ENCODE peak calls at places on chromosomes 6 and 20, in eight cellular contexts. N is spleen, H is A549, V is ascending aorta, M is right lobe of liver, L is ovary, Z is vagina, P is heart right ventricle. Y is an unnamed sample.

GRCh38 chr6:109257494-109257893 is 124.8 kb downstream of the CD164 start:
- DNase-seq in M (no peak), H (no peak), Z (no peak), N (no peak), P (no peak), L (no peak), V (no peak), Y (no peak)

GRCh38 chr20:31679357-31680285 is 41.9 kb downstream of the COX4I2 start:
- DNase-seq in L (no peak), V (no peak), M (no peak), P (no peak), N (no peak), Z (no peak), H (peak), Y (no peak)

GRCh38 chr6:160750276-160750689 is 48.2 kb downstream of the PLG start:
- DNase-seq in N (no peak), P (no peak), L (no peak), Z (no peak), V (no peak), M (no peak), H (peak), Y (no peak)

GRCh38 chr20:55472704-55473103 is 532.6 kb downstream of the CBLN4 start:
- DNase-seq in V (no peak), N (no peak), H (no peak), M (no peak), Z (no peak), P (no peak), L (no peak), Y (no peak)

GRCh38 chr20:43849496-43850197 is 65.0 kb upstream of the TOX2 start:
- DNase-seq in P (no peak), V (no peak), N (no peak), M (no peak), L (peak), H (peak), Z (peak), Y (peak)

GRCh38 chr6:30615219-30615957 is 1.7 kb downstream of the PPP1R10 start:
- DNase-seq in L (no peak), H (peak), P (peak), M (no peak), Z (no peak), V (no peak), N (no peak), Y (no peak)

GRCh38 chr20:17543531-17543961 is 12.4 kb upstream of the BFSP1 start:
- DNase-seq in H (no peak), N (no peak), M (no peak), P (no peak), L (no peak), V (no peak), Z (no peak), Y (no peak)

GRCh38 chr6:43262000-43262779 is 18.9 kb downstream of the TTBK1 start:
- DNase-seq in Z (no peak), V (no peak), L (no peak), P (no peak), M (no peak), H (no peak), N (no peak), Y (no peak)

GRCh38 chr6:111720931-111721496 is 115.3 kb upstream of the TRAF3IP2 start:
- DNase-seq in L (no peak), N (no peak), V (peak), P (no peak), Z (peak), H (no peak), M (no peak), Y (no peak)

GRCh38 chr6:158131926-158132325 is 36.1 kb downstream of the SERAC1 start:
- DNase-seq in L (no peak), P (no peak), Z (no peak), V (no peak), H (peak), N (no peak), M (no peak), Y (peak)

GRCh38 chr20:10553326-10553984 is 118.3 kb downstream of the SLX4IP start:
- DNase-seq in Z (no peak), V (peak), L (peak), P (peak), H (peak), N (no peak), M (no peak), Y (peak)

GRCh38 chr6:70152786-70153185 is 150.1 kb downstream of the COL9A1 start:
- DNase-seq in P (no peak), H (no peak), L (no peak), M (no peak), Z (no peak), N (no peak), V (no peak), Y (no peak)

GRCh38 chr20:1427457-1428054 is 34.7 kb upstream of the FKBP1A start:
- DNase-seq in V (no peak), N (no peak), Z (no peak), P (no peak), M (no peak), L (no peak), H (no peak), Y (no peak)

GRCh38 chr20:64047968-64048401 is 1.5 kb downstream of the SOX18 start:
- DNase-seq in L (no peak), M (no peak), V (no peak), N (no peak), P (no peak), H (no peak), Z (no peak), Y (no peak)

GRCh38 chr20:32832664-32833063 is 12.9 kb downstream of the MAPRE1 start:
- DNase-seq in P (no peak), L (no peak), H (no peak), Z (no peak), M (no peak), N (no peak), V (no peak), Y (no peak)

GRCh38 chr6:148170286-148170685 is 172.4 kb upstream of the SASH1 start:
- DNase-seq in H (no peak), N (no peak), L (no peak), M (no peak), Z (no peak), P (no peak), V (no peak), Y (no peak)

GRCh38 chr6:98875375-98875774 is 41.0 kb downstream of the POU3F2 start:
- DNase-seq in M (no peak), H (no peak), V (no peak), N (no peak), P (no peak), Z (no peak), L (peak), Y (no peak)

GRCh38 chr20:50003253-50003656 is 20.5 kb downstream of the SNAI1 start:
- DNase-seq in M (no peak), V (no peak), P (no peak), N (no peak), H (peak), Z (no peak), L (no peak), Y (no peak)

GRCh38 chr6:136103101-136103688 is 146.9 kb downstream of the MTFR2 start:
- DNase-seq in L (no peak), M (no peak), Z (no peak), V (no peak), N (no peak), P (peak), H (no peak), Y (no peak)

GRCh38 chr6:146968041-146968760 is 236.0 kb upstream of the STXBP5 start:
- DNase-seq in N (no peak), Z (no peak), P (no peak), V (no peak), H (peak), L (no peak), M (no peak), Y (peak)

GRCh38 chr20:60467771-60468170 is 509.5 kb downstream of the CDH26 start:
- DNase-seq in Z (peak), H (no peak), V (no peak), L (no peak), M (no peak), N (no peak), P (no peak), Y (no peak)

GRCh38 chr6:84522135-84522535 is 242.3 kb downstream of the TBX18 start:
- DNase-seq in M (no peak), N (no peak), H (peak), L (no peak), V (peak), P (no peak), Z (no peak), Y (peak)

GRCh38 chr6:158870418-158870957 is 51.3 kb upstream of the EZR start:
- DNase-seq in P (no peak), M (no peak), L (no peak), V (no peak), Z (no peak), N (no peak), H (no peak), Y (no peak)

GRCh38 chr6:16505711-16506362 is 255.4 kb downstream of the ATXN1 start:
- DNase-seq in Z (no peak), N (no peak), L (peak), M (no peak), H (no peak), V (no peak), P (peak), Y (no peak)

GRCh38 chr6:16903470-16903869 is 142.2 kb upstream of the ATXN1 start:
- DNase-seq in Z (no peak), V (no peak), P (no peak), M (no peak), N (no peak), H (no peak), L (no peak), Y (no peak)

GRCh38 chr6:134549854-134550253 is 231.9 kb upstream of the SGK1 start:
- DNase-seq in Z (no peak), L (no peak), V (no peak), N (no peak), P (no peak), H (no peak), M (no peak), Y (no peak)

GRCh38 chr6:73285674-73286283 is 22.8 kb upstream of the KHDC1 start:
- DNase-seq in N (no peak), L (no peak), H (peak), M (no peak), V (no peak), P (no peak), Z (no peak), Y (no peak)

GRCh38 chr20:19995220-19995863 is 21.8 kb upstream of the NAA20 start:
- DNase-seq in P (peak), L (no peak), M (no peak), V (no peak), N (no peak), Z (no peak), H (peak), Y (no peak)

GRCh38 chr6:125853740-125854139 is 63.0 kb downstream of the NCOA7 start:
- DNase-seq in N (no peak), L (no peak), Z (no peak), V (no peak), P (no peak), H (no peak), M (no peak), Y (no peak)

GRCh38 chr20:43458422-43458924 is 777 bp downstream of the SRSF6 start:
- DNase-seq in M (no peak), N (no peak), L (no peak), Z (no peak), V (no peak), P (no peak), H (no peak), Y (no peak)

GRCh38 chr6:111597687-111598086 is 8.0 kb downstream of the TRAF3IP2 start:
- DNase-seq in P (no peak), N (no peak), L (no peak), V (no peak), H (no peak), M (peak), Z (no peak), Y (no peak)

GRCh38 chr6:35804996-35805736 is at the start of gene LHFPL5:
- DNase-seq in M (peak), H (no peak), L (peak), V (no peak), Z (no peak), N (peak), P (peak), Y (no peak)

GRCh38 chr20:49392745-49393144 is 89.7 kb downstream of the KCNB1 start:
- DNase-seq in H (no peak), M (no peak), Z (no peak), L (no peak), P (no peak), N (no peak), V (no peak), Y (no peak)

GRCh38 chr6:168139121-168139520 is 60.1 kb upstream of the FRMD1 start:
- DNase-seq in Z (peak), P (no peak), H (no peak), V (no peak), M (no peak), L (no peak), N (peak), Y (no peak)

GRCh38 chr6:88631830-88632229 is 331.6 kb downstream of the RNGTT start:
- DNase-seq in L (no peak), Z (no peak), P (no peak), N (no peak), V (no peak), M (no peak), H (no peak), Y (no peak)

DNA sequence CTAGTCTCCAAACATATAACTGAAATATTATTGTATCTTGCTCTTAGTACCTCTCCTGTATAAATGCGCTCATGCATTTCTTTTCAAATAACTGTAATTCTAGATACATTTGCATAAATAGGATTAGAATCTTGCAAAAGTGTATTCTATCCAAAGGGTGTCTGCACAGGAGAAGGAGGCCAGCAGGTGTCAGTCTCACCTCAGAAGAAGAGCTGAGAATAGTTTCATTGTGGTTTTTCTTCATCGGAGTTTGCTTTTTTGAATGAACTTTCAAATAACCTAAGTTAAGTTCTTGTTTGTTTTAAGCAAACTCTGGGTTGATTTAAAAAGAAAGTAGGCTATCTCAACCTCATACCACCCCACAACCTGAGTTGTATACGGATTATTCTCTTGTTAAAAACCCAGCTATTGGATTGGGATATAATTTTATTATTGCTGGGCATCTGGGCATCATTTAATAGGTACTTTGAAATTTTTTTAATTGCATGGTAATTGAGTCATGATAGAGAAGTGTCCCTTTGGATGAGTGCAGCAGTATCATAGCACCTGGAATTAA is 125.0 kb upstream of the MLIP start:
- DNase-seq in M (no peak), L (no peak), Z (no peak), N (no peak), V (no peak), H (peak), P (peak), Y (peak)
- TF ChIP-seq CTCF in M (peak), L (no peak), Z (peak), N (peak), V (no peak), H (peak), P (peak), Y (peak)

DNA sequence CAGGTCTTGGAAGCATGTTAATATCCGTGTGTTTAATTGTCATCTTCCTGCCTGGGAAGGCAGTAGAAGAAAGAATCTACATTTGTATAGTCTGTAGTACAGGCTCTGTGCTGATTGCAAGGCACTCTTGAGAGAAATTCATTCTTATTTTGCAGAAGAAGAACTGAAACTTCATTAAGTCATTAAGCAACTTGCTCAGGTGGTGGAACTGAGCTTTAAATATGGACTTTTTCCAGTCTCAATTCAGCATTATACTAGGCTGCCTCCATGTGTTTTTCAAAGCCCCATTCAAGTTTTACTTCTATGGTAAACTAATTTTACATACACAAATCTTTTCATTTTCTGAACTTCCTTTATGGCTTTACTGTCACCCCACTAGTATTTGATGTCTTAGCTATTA is 18.7 kb downstream of the ZNF451 start:
- DNase-seq in L (no peak), H (no peak), V (no peak), M (no peak), Z (no peak), N (no peak), P (no peak), Y (no peak)
- TF ChIP-seq CTCF in L (no peak), H (no peak), V (no peak), M (no peak), Z (no peak), N (no peak), P (no peak), Y (no peak)

GRCh38 chr6:51509597-51509996 is 577.8 kb downstream of the PKHD1 start:
- DNase-seq in N (no peak), H (no peak), M (no peak), L (no peak), Z (no peak), V (no peak), P (no peak), Y (no peak)

GRCh38 chr6:51511081-51511480 is 576.3 kb downstream of the PKHD1 start:
- DNase-seq in P (no peak), H (no peak), V (no peak), N (no peak), L (no peak), Z (no peak), M (no peak), Y (no peak)

GRCh38 chr6:51513891-51514290 is 573.5 kb downstream of the PKHD1 start:
- DNase-seq in V (no peak), L (no peak), H (no peak), M (no peak), P (no peak), Z (no peak), N (no peak), Y (no peak)

GRCh38 chr6:51514396-51515051 is 572.9 kb downstream of the PKHD1 start:
- DNase-seq in P (no peak), V (no peak), M (no peak), L (no peak), N (no peak), H (no peak), Z (no peak), Y (no peak)

GRCh38 chr6:51515052-51515402 is 572.4 kb downstream of the PKHD1 start:
- DNase-seq in V (no peak), P (no peak), M (no peak), H (no peak), L (no peak), Z (no peak), N (no peak), Y (no peak)
- TF ChIP-seq CTCF in V (no peak), P (no peak), M (no peak), H (no peak), L (no peak), Z (no peak), N (no peak), Y (no peak)

GRCh38 chr20:37899105-37900045 is 3.6 kb upstream of the VSTM2L start:
- DNase-seq in P (no peak), H (no peak), L (no peak), M (no peak), Z (no peak), V (no peak), N (no peak), Y (no peak)
- TF ChIP-seq CTCF in P (no peak), H (no peak), L (no peak), M (no peak), Z (no peak), V (no peak), N (no peak), Y (no peak)

Y was measured in HFF-Myc.